ENCODE peak calls at places on chromosomes 11 and 22, in five cellular contexts. X is progenitor cell of endocrine pancreas, D is neural crest cell, L is foreskin fibroblast, M is adrenal gland. I is an unnamed sample.

GRCh38 chr11:111395081-111395480 is 16.0 kb upstream of the POU2AF1 start:
- DNase-seq in X (no peak), D (no peak), L (no peak), M (no peak), I (no peak)

GRCh38 chr11:117222991-117223740 is 8.7 kb downstream of the PCSK7 start:
- DNase-seq in X (no peak), D (no peak), L (no peak), M (no peak), I (no peak)

GRCh38 chr22:45579306-45579705 is 76.6 kb downstream of the FBLN1 start:
- DNase-seq in X (no peak), D (no peak), L (no peak), M (no peak), I (no peak)

GRCh38 chr11:15276616-15277015 is 161.9 kb downstream of the INSC start:
- DNase-seq in X (no peak), D (peak; percentile 31), L (peak; percentile 27), M (no peak), I (no peak)

GRCh38 chr11:60985991-60986915 is 14.8 kb downstream of the CD6 start:
- DNase-seq in X (no peak), D (no peak), L (peak; percentile 55), M (peak; percentile 27), I (peak; percentile 98)

GRCh38 chr11:34588023-34588422 is 32.9 kb upstream of the EHF start:
- DNase-seq in X (no peak), D (no peak), L (no peak), M (peak; percentile 39), I (no peak)

GRCh38 chr11:102530558-102530957 is at the start of gene MMP7:
- DNase-seq in X (no peak), D (no peak), L (peak; percentile 81), M (no peak), I (no peak)

GRCh38 chr11:73019448-73019847 is 122.7 kb downstream of the FCHSD2 start:
- DNase-seq in X (no peak), D (no peak), L (no peak), M (no peak), I (no peak)

GRCh38 chr11:19079643-19080440 is 19.3 kb upstream of the MRGPRX2 start:
- DNase-seq in X (no peak), D (no peak), L (peak; percentile 92), M (peak; percentile 82), I (no peak)

GRCh38 chr22:36081023-36081431 is 52.4 kb upstream of the RBFOX2 start:
- DNase-seq in X (no peak), D (no peak), L (peak; percentile 88), M (peak; percentile 62), I (no peak)

GRCh38 chr11:127574528-127574927 is 574.0 kb upstream of the KIRREL3 start:
- DNase-seq in X (no peak), D (no peak), L (no peak), M (no peak), I (no peak)

GRCh38 chr22:40819741-40820140 is 595 bp upstream of the SLC25A17 start:
- DNase-seq in X (no peak), D (no peak), L (peak; percentile 66), M (no peak), I (peak; percentile 18)

GRCh38 chr11:132772712-132773545 is 759.4 kb downstream of the OPCML start:
- DNase-seq in X (no peak), D (no peak), L (no peak), M (no peak), I (peak; percentile 60)

GRCh38 chr22:17013396-17014100 is 5.5 kb upstream of the GAB4 start:
- DNase-seq in X (no peak), D (no peak), L (no peak), M (no peak), I (no peak)

GRCh38 chr22:17007852-17008731 is at the start of gene GAB4:
- DNase-seq in X (no peak), D (no peak), L (no peak), M (no peak), I (no peak)

GRCh38 chr22:17009640-17010291 is 1.7 kb upstream of the GAB4 start:
- DNase-seq in X (no peak), D (no peak), L (no peak), M (no peak), I (no peak)

GRCh38 chr22:17007257-17007656 is 765 bp downstream of the GAB4 start:
- DNase-seq in X (no peak), D (no peak), L (no peak), M (no peak), I (no peak)

GRCh38 chr22:17012267-17012666 is 4.2 kb upstream of the GAB4 start:
- DNase-seq in X (no peak), D (no peak), L (no peak), M (no peak), I (no peak)
- TF ChIP-seq CTCF in X (no peak), D (no peak), L (no peak), M (no peak), I (no peak)

GRCh38 chr11:63869686-63870085 is 30.8 kb downstream of the MARK2 start:
- DNase-seq in X (no peak), D (no peak), L (no peak), M (no peak), I (peak; percentile 69)
- TF ChIP-seq CTCF in X (no peak), D (no peak), L (no peak), M (no peak), I (no peak)

GRCh38 chr11:105315287-105315686 is 175.7 kb upstream of the CARD18 start:
- DNase-seq in X (no peak), D (no peak), L (peak; percentile 2), M (no peak), I (no peak)
- TF ChIP-seq CTCF in X (no peak), D (no peak), L (no peak), M (no peak), I (no peak)

GRCh38 chr11:67283490-67283963 is 5.6 kb upstream of the ANKRD13D start:
- DNase-seq in X (no peak), D (no peak), L (no peak), M (no peak), I (no peak)
- TF ChIP-seq CTCF in X (no peak), D (no peak), L (no peak), M (no peak), I (no peak)

GRCh38 chr11:78039919-78040671 is 17.0 kb upstream of the KCTD14 start:
- DNase-seq in X (no peak), D (no peak), L (peak; percentile 96), M (peak; percentile 91), I (peak; percentile 74)

GRCh38 chr11:78039391-78039918 is 16.4 kb upstream of the KCTD14 start:
- DNase-seq in X (no peak), D (no peak), L (no peak), M (no peak), I (peak; percentile 14)

GRCh38 chr11:78042858-78043257 is 19.8 kb upstream of the KCTD14 start:
- DNase-seq in X (no peak), D (no peak), L (no peak), M (no peak), I (no peak)

GRCh38 chr11:78041843-78042455 is 18.9 kb upstream of the KCTD14 start:
- DNase-seq in X (no peak), D (no peak), L (no peak), M (no peak), I (no peak)

GRCh38 chr11:78040691-78041379 is 17.8 kb upstream of the KCTD14 start:
- DNase-seq in X (no peak), D (no peak), L (peak; percentile 32), M (no peak), I (peak; percentile 52)
- TF ChIP-seq CTCF in X (no peak), D (no peak), L (no peak), M (no peak), I (no peak)

GRCh38 chr11:22829231-22830081 is at the start of gene SVIP:
- DNase-seq in X (peak; percentile 92), D (peak; percentile 98), L (peak; percentile 92), M (peak; percentile 95), I (peak; percentile 95)
- TF ChIP-seq CTCF in X (peak; percentile 68), D (peak; percentile 64), L (peak; percentile 61), M (peak; percentile 61), I (peak; percentile 29)

GRCh38 chr11:129230006-129230405 is 37.9 kb upstream of the ARHGAP32 start:
- DNase-seq in X (no peak), D (no peak), L (peak; percentile 31), M (no peak), I (no peak)
- TF ChIP-seq CTCF in X (no peak), D (no peak), L (no peak), M (no peak), I (no peak)

I was measured in activated CD8-positive, alpha-beta T cell treated with anti-CD3 and anti-CD28 coated beads for 36 hours.